ENCODE peak calls at places on chromosomes 13 and 19, in six cellular contexts. Q is DND-41, I is astrocyte of the spinal cord, R is thoracic aorta, U is BJ, T is tibial nerve. N is an unnamed sample.

GRCh38 chr13:59320021-59320420 is 843.7 kb downstream of the DIAPH3 start:
- DNase-seq in Q (no peak), I (no peak), R (no peak), U (no peak), T (no peak), N (no peak)

GRCh38 chr13:112688560-112689497 is 1.0 kb upstream of the ATP11A start:
- DNase-seq in Q (peak; percentile 45), I (peak; percentile 2), R (no peak), U (no peak), T (peak; percentile 40), N (peak; percentile 60)

GRCh38 chr13:96068729-96069128 is 15.5 kb upstream of the UGGT2 start:
- DNase-seq in Q (no peak), I (no peak), R (no peak), U (no peak), T (no peak), N (no peak)

GRCh38 chr13:45833663-45834062 is 17.9 kb downstream of the SIAH3 start:
- DNase-seq in Q (no peak), I (peak; percentile 61), R (no peak), U (no peak), T (no peak), N (no peak)

GRCh38 chr19:6472713-6473112 is 8.6 kb downstream of the CRB3 start:
- DNase-seq in Q (no peak), I (no peak), R (no peak), U (no peak), T (no peak), N (no peak)

GRCh38 chr13:114282143-114282685 is 813 bp downstream of the UPF3A start:
- DNase-seq in Q (peak; percentile 51), I (peak; percentile 81), R (no peak), U (peak; percentile 20), T (no peak), N (peak; percentile 54)

GRCh38 chr19:1932395-1932794 is 8.6 kb upstream of the CSNK1G2 start:
- DNase-seq in Q (no peak), I (no peak), R (no peak), U (no peak), T (no peak), N (no peak)

GRCh38 chr19:5141278-5141925 is 172.5 kb downstream of the KDM4B start:
- DNase-seq in Q (no peak), I (peak; percentile 18), R (no peak), U (no peak), T (no peak), N (no peak)

GRCh38 chr13:42984691-42985090 is 7.3 kb downstream of the EPSTI1 start:
- DNase-seq in Q (no peak), I (no peak), R (no peak), U (no peak), T (no peak), N (peak; percentile 8)

GRCh38 chr13:33644607-33645543 is 173.1 kb upstream of the RFC3 start:
- DNase-seq in Q (no peak), I (no peak), R (no peak), U (no peak), T (peak; percentile 36), N (no peak)

GRCh38 chr13:50518791-50519201 is 324.7 kb downstream of the DLEU7 start:
- DNase-seq in Q (no peak), I (peak; percentile 20), R (no peak), U (no peak), T (no peak), N (no peak)

GRCh38 chr19:4343845-4344713 is 717 bp downstream of the MPND start:
- DNase-seq in Q (peak; percentile 35), I (no peak), R (no peak), U (no peak), T (no peak), N (no peak)

GRCh38 chr19:4571305-4571917 is 11.9 kb upstream of the SEMA6B start:
- DNase-seq in Q (no peak), I (no peak), R (no peak), U (no peak), T (no peak), N (no peak)

GRCh38 chr13:81487151-81487550 is 1146.2 kb upstream of the SPRY2 start:
- DNase-seq in Q (no peak), I (peak; percentile 7), R (no peak), U (no peak), T (no peak), N (no peak)

GRCh38 chr13:50208826-50209335 is 193.6 kb downstream of the KCNRG start:
- DNase-seq in Q (peak; percentile 84), I (peak; percentile 96), R (no peak), U (peak; percentile 28), T (peak; percentile 22), N (peak; percentile 6)

GRCh38 chr19:4916292-4917082 is 7.2 kb downstream of the UHRF1 start:
- DNase-seq in Q (no peak), I (no peak), R (no peak), U (no peak), T (no peak), N (peak; percentile 55)

GRCh38 chr13:88142653-88143052 is 471.5 kb downstream of the SLITRK5 start:
- DNase-seq in Q (no peak), I (no peak), R (no peak), U (no peak), T (no peak), N (no peak)

GRCh38 chr13:48532146-48532472 is 771 bp downstream of the RCBTB2 start:
- DNase-seq in Q (no peak), I (peak; percentile 78), R (no peak), U (peak; percentile 7), T (peak; percentile 39), N (no peak)

GRCh38 chr13:37599509-37599908 is 941 bp upstream of the POSTN start:
- DNase-seq in Q (no peak), I (no peak), R (no peak), U (no peak), T (no peak), N (no peak)

GRCh38 chr19:46133101-46133627 is 8.7 kb upstream of the IGFL3 start:
- DNase-seq in Q (no peak), I (peak; percentile 97), R (no peak), U (peak; percentile 29), T (peak; percentile 7), N (peak; percentile 13)

GRCh38 chr13:45200701-45201230 is at the start of gene KCTD4:
- DNase-seq in Q (no peak), I (peak; percentile 34), R (no peak), U (no peak), T (no peak), N (no peak)

GRCh38 chr13:112105244-112105681 is 38.3 kb downstream of the SOX1 start:
- DNase-seq in Q (no peak), I (no peak), R (no peak), U (no peak), T (no peak), N (no peak)

GRCh38 chr19:1811472-1811894 is 593 bp downstream of the ATP8B3 start:
- DNase-seq in Q (peak; percentile 34), I (peak; percentile 50), R (peak; percentile 58), U (no peak), T (peak; percentile 25), N (no peak)

GRCh38 chr19:33249740-33250366 is 24.2 kb upstream of the SLC7A10 start:
- DNase-seq in Q (no peak), I (no peak), R (no peak), U (no peak), T (no peak), N (no peak)
- H3K4me3 ChIP-seq in Q (no peak overlapping the region), I (no peak overlapping the region), R (no peak overlapping the region), U (no peak overlapping the region), T (no peak overlapping the region), N (no peak overlapping the region)

GRCh38 chr19:10736189-10736588 is 18.3 kb downstream of the DNM2 start:
- DNase-seq in Q (no peak), I (no peak), R (no peak), U (no peak), T (no peak), N (no peak)
- TF ChIP-seq CTCF in Q (no peak), I (no peak), R (no peak), U (no peak), T (no peak), N (no peak)

DNA sequence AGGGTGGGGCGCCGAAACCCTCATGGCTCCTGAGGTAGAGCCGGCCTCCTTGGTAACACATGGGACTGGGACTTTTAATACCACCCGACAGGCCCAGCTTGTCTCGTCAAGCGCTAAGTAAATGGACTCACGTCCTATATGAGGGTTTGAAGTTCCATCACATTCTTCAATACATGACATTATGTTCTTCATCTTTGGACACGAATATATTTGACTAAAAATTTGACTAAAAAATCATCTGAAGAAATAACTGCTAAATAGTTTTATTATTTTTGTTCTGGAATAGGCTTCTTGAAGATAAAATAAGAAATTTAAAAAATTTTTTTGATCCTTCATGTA is 335 bp upstream of the ZNF607 start:
- DNase-seq in Q (no peak), I (no peak), R (no peak), U (no peak), T (no peak), N (no peak)
- H3K4me3 ChIP-seq in Q (peak overlapping the region; percentile 67), I (peak overlapping the region; percentile 69), R (peak overlapping the region; percentile 94), U (peak overlapping the region; percentile 72), T (peak overlapping the region; percentile 82), N (peak overlapping the region; percentile 74)

GRCh38 chr13:93951153-93951552 is 528.3 kb downstream of the DCT start:
- DNase-seq in Q (no peak), I (peak; percentile 22), R (no peak), U (no peak), T (no peak), N (no peak)
- TF ChIP-seq CTCF in Q (no peak), I (peak; percentile 38), R (no peak), U (peak; percentile 34), T (peak; percentile 12), N (no peak)

DNA sequence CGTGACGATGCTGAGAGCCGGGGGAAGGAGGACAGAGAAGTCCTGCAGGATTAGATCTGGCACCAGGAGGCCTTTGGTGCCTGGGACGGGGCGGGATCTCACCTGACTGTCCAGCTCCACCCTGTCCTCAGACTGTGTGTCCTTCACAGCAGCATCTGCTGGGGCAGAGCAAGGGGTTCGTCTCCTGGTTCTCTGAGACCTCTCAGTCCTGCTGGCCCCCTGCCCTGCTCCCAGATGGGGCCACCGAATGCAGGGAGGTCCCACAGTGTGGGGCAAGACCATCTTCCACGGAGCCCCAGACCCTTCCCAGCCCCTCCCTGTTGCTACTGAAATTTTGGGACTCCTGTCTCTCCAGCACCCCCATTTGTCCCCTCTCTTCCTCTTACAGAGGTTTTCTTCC is 4.5 kb downstream of the LILRB3 start:
- DNase-seq in Q (no peak), I (no peak), R (no peak), U (no peak), T (no peak), N (no peak)
- H3K4me3 ChIP-seq in Q (no peak overlapping the region), I (no peak overlapping the region), R (no peak overlapping the region), U (no peak overlapping the region), T (no peak overlapping the region), N (no peak overlapping the region)

GRCh38 chr19:49486710-49487276 is 615 bp upstream of the RPL13A start:
- DNase-seq in Q (no peak), I (no peak), R (no peak), U (no peak), T (no peak), N (no peak)
- TF ChIP-seq CTCF in Q (no peak), I (no peak), R (no peak), U (no peak), T (no peak), N (no peak)

N was measured in GM12865.